ENCODE peak calls at places on chromosomes 6 and 20, in eight cellular contexts. Y is coronary artery, Z is islet precursor cell, S is EH, A is neural crest cell, J is T-helper 9 cell, K is NAMALWA, E is lower lobe of right lung. H is an unnamed sample.

GRCh38 chr6:52076791-52077179 is 10.6 kb downstream of the PKHD1 start:
- DNase-seq in J (no peak), E (no peak), Z (no peak), K (no peak), A (no peak), S (no peak), Y (no peak), H (no peak)

GRCh38 chr6:170088349-170088951 is 202.4 kb downstream of the DLL1 start:
- DNase-seq in Y (peak; percentile 66), Z (peak; percentile 49), J (no peak), E (peak; percentile 50), S (no peak), A (no peak), K (no peak), H (peak; percentile 16)

GRCh38 chr6:113875470-113875869 is 18.3 kb downstream of the MARCKS start:
- DNase-seq in K (no peak), E (no peak), J (no peak), S (peak; percentile 71), A (no peak), Y (no peak), Z (no peak), H (no peak)

GRCh38 chr20:37907677-37908397 is 4.9 kb downstream of the VSTM2L start:
- DNase-seq in A (peak; percentile 42), Y (no peak), S (peak; percentile 91), J (no peak), Z (peak; percentile 87), K (no peak), E (no peak), H (no peak)

GRCh38 chr20:12823742-12824141 is 185.0 kb upstream of the SPTLC3 start:
- DNase-seq in K (no peak), Y (no peak), E (no peak), A (no peak), S (no peak), J (no peak), Z (no peak), H (no peak)

GRCh38 chr6:104789770-104790190 is 69.9 kb downstream of the HACE1 start:
- DNase-seq in Y (no peak), Z (no peak), E (no peak), K (peak; percentile 68), J (no peak), A (no peak), S (peak; percentile 84), H (peak; percentile 71)

GRCh38 chr6:85113934-85114582 is 335.8 kb upstream of the NT5E start:
- DNase-seq in K (no peak), A (no peak), J (no peak), E (no peak), S (no peak), Z (no peak), Y (no peak), H (no peak)

GRCh38 chr6:143232849-143233248 is 172.2 kb downstream of the AIG1 start:
- DNase-seq in E (peak; percentile 50), Z (peak; percentile 69), J (no peak), Y (no peak), S (peak; percentile 54), K (peak; percentile 54), A (peak; percentile 14), H (no peak)

GRCh38 chr6:17501982-17502704 is 98.0 kb upstream of the FAM8A1 start:
- DNase-seq in K (no peak), J (no peak), E (no peak), Z (no peak), S (peak; percentile 13), Y (no peak), A (no peak), H (no peak)

GRCh38 chr20:23923891-23924435 is 44.4 kb upstream of the CST5 start:
- DNase-seq in Z (no peak), S (no peak), A (no peak), J (no peak), Y (peak; percentile 29), E (no peak), K (no peak), H (no peak)

GRCh38 chr6:30721198-30722024 is 1.3 kb downstream of the TUBB start:
- DNase-seq in Z (peak; percentile 89), A (peak; percentile 91), Y (peak; percentile 91), S (peak; percentile 91), J (peak; percentile 94), E (peak; percentile 94), K (peak; percentile 92), H (peak; percentile 93)

GRCh38 chr6:88179692-88180091 is 13.5 kb upstream of the CNR1 start:
- DNase-seq in E (no peak), K (peak; percentile 73), Y (no peak), S (no peak), Z (no peak), J (no peak), A (no peak), H (no peak)

GRCh38 chr6:22764521-22764920 is 195.2 kb downstream of the HDGFL1 start:
- DNase-seq in K (no peak), Y (no peak), J (no peak), E (no peak), A (no peak), Z (no peak), S (peak; percentile 54), H (no peak)

GRCh38 chr6:132087391-132087790 is 136.2 kb upstream of the CCN2 start:
- DNase-seq in Y (no peak), A (no peak), Z (no peak), J (no peak), E (no peak), S (peak; percentile 77), K (no peak), H (no peak)

GRCh38 chr6:14728396-14729024 is 517.4 kb upstream of the JARID2 start:
- DNase-seq in J (no peak), S (peak; percentile 69), Y (no peak), K (no peak), Z (no peak), E (peak; percentile 57), A (no peak), H (no peak)

GRCh38 chr6:46407785-46408530 is 83.3 kb downstream of the RCAN2 start:
- DNase-seq in Z (no peak), S (no peak), Y (no peak), E (no peak), A (no peak), K (no peak), J (no peak), H (no peak)

GRCh38 chr6:135411339-135411738 is 86.2 kb downstream of the AHI1 start:
- DNase-seq in K (peak; percentile 21), J (no peak), E (no peak), Y (no peak), Z (no peak), A (no peak), S (peak; percentile 8), H (no peak)

GRCh38 chr20:11124849-11125505 is 451.2 kb upstream of the JAG1 start:
- DNase-seq in S (peak; percentile 54), K (no peak), Z (no peak), A (no peak), E (no peak), Y (no peak), J (no peak), H (no peak)

GRCh38 chr20:57432874-57433491 is 41.8 kb downstream of the RBM38 start:
- DNase-seq in Y (no peak), K (peak; percentile 83), S (no peak), A (no peak), E (peak; percentile 85), Z (no peak), J (peak; percentile 33), H (peak; percentile 89)

GRCh38 chr6:163419413-163420314 is 5.1 kb downstream of the QKI start:
- DNase-seq in S (peak; percentile 55), E (no peak), A (no peak), Z (no peak), Y (no peak), K (no peak), J (no peak), H (no peak)

GRCh38 chr6:4940416-4940815 is 63.4 kb downstream of the RPP40 start:
- DNase-seq in A (no peak), S (no peak), E (no peak), Z (no peak), K (no peak), J (no peak), Y (no peak), H (no peak)

GRCh38 chr6:15042938-15043337 is 202.9 kb upstream of the JARID2 start:
- DNase-seq in J (no peak), K (no peak), Z (no peak), Y (no peak), S (no peak), A (no peak), E (no peak), H (no peak)

GRCh38 chr20:38667417-38667956 is 56.8 kb upstream of the SLC32A1 start:
- DNase-seq in A (no peak), Z (no peak), E (no peak), Y (no peak), K (no peak), S (no peak), J (no peak), H (no peak)

GRCh38 chr6:44078219-44078794 is 48.9 kb downstream of the MRPL14 start:
- DNase-seq in Z (no peak), J (no peak), A (no peak), K (no peak), S (no peak), Y (no peak), E (no peak), H (no peak)

GRCh38 chr6:15522026-15522425 is 140.8 kb downstream of the DTNBP1 start:
- DNase-seq in Z (peak; percentile 34), S (no peak), J (no peak), E (no peak), K (no peak), A (no peak), Y (peak; percentile 59), H (no peak)

GRCh38 chr20:2149507-2149906 is 47.9 kb downstream of the STK35 start:
- DNase-seq in A (no peak), E (no peak), Z (no peak), J (no peak), K (no peak), S (peak; percentile 65), Y (no peak), H (no peak)

GRCh38 chr20:49813305-49813974 is 812 bp downstream of the SLC9A8 start:
- DNase-seq in S (no peak), A (no peak), J (no peak), K (peak; percentile 23), E (no peak), Y (no peak), Z (no peak), H (no peak)